ENCODE peak calls at places on chromosome 15, in seven cellular contexts. G is suprapubic skin, Z is transverse colon, O is upper lobe of left lung, X is esophagus muscularis mucosa, D is K562, P is H1. Y is an unnamed sample.

GRCh38 chr15:48811325-48811938 is 563 bp upstream of the CEP152 start:
- DNase-seq in G (no peak), Z (no peak), O (no peak), X (no peak), D (peak; percentile 33), P (no peak), Y (no peak)

GRCh38 chr15:33160054-33160453 is 34.5 kb downstream of the FMN1 start:
- DNase-seq in G (no peak), Z (no peak), O (no peak), X (no peak), D (no peak), P (no peak), Y (no peak)

GRCh38 chr15:55737373-55737772 is 5.6 kb downstream of the PRTG start:
- DNase-seq in G (no peak), Z (no peak), O (no peak), X (no peak), D (no peak), P (no peak), Y (no peak)

GRCh38 chr15:96417760-96418130 is 87.2 kb downstream of the NR2F2 start:
- DNase-seq in G (no peak), Z (no peak), O (no peak), X (no peak), D (no peak), P (no peak), Y (no peak)

GRCh38 chr15:80789296-80789695 is 10.1 kb downstream of the CEMIP start:
- DNase-seq in G (no peak), Z (no peak), O (no peak), X (no peak), D (no peak), P (no peak), Y (no peak)

GRCh38 chr15:59174846-59175831 is 31.5 kb upstream of the LDHAL6B start:
- DNase-seq in G (no peak), Z (peak; percentile 63), O (peak; percentile 51), X (no peak), D (peak; percentile 52), P (peak; percentile 63), Y (peak; percentile 37)

GRCh38 chr15:50431204-50431603 is 7.0 kb downstream of the USP8 start:
- DNase-seq in G (no peak), Z (no peak), O (no peak), X (no peak), D (no peak), P (no peak), Y (no peak)

GRCh38 chr15:57345584-57345983 is 30.7 kb upstream of the CGNL1 start:
- DNase-seq in G (no peak), Z (no peak), O (no peak), X (no peak), D (no peak), P (no peak), Y (no peak)

GRCh38 chr15:49242820-49243219 is 72.8 kb downstream of the GALK2 start:
- DNase-seq in G (no peak), Z (no peak), O (no peak), X (no peak), D (peak; percentile 15), P (no peak), Y (no peak)

GRCh38 chr15:47726399-47726823 is 9.1 kb downstream of the SEMA6D start:
- DNase-seq in G (no peak), Z (no peak), O (no peak), X (no peak), D (no peak), P (no peak), Y (no peak)

GRCh38 chr15:97235285-97235985 is 725.1 kb upstream of the ARRDC4 start:
- DNase-seq in G (no peak), Z (peak; percentile 46), O (peak; percentile 22), X (peak; percentile 92), D (peak; percentile 52), P (peak; percentile 79), Y (peak; percentile 64)

GRCh38 chr15:40925863-40926658 is 3.1 kb upstream of the DLL4 start:
- DNase-seq in G (no peak), Z (peak; percentile 51), O (no peak), X (no peak), D (peak; percentile 55), P (peak; percentile 81), Y (no peak)

GRCh38 chr15:101530224-101530958 is 40.9 kb upstream of the PCSK6 start:
- DNase-seq in G (no peak), Z (peak; percentile 27), O (no peak), X (peak; percentile 79), D (no peak), P (peak; percentile 39), Y (no peak)

GRCh38 chr15:60172147-60172546 is 168.0 kb downstream of the FOXB1 start:
- DNase-seq in G (no peak), Z (no peak), O (no peak), X (no peak), D (no peak), P (no peak), Y (no peak)

GRCh38 chr15:34327906-34328305 is 9.7 kb downstream of the SLC12A6 start:
- DNase-seq in G (no peak), Z (no peak), O (no peak), X (no peak), D (no peak), P (no peak), Y (no peak)

GRCh38 chr15:51195459-51195858 is 100.8 kb upstream of the TNFAIP8L3 start:
- DNase-seq in G (no peak), Z (no peak), O (no peak), X (no peak), D (no peak), P (no peak), Y (no peak)

GRCh38 chr15:74869372-74869725 is 3.8 kb downstream of the SCAMP2 start:
- DNase-seq in G (no peak), Z (no peak), O (no peak), X (no peak), D (no peak), P (no peak), Y (no peak)

GRCh38 chr15:74873036-74873755 is at the start of gene SCAMP2:
- DNase-seq in G (peak; percentile 97), Z (peak; percentile 95), O (peak; percentile 98), X (peak; percentile 98), D (peak; percentile 97), P (peak; percentile 96), Y (peak; percentile 94)

GRCh38 chr15:74872702-74873035 is 496 bp downstream of the SCAMP2 start:
- DNase-seq in G (no peak), Z (no peak), O (no peak), X (no peak), D (no peak), P (no peak), Y (no peak)

GRCh38 chr15:74869726-74870407 is 3.3 kb downstream of the SCAMP2 start:
- DNase-seq in G (no peak), Z (peak; percentile 81), O (peak; percentile 81), X (peak; percentile 93), D (no peak), P (no peak), Y (peak; percentile 62)

DNA sequence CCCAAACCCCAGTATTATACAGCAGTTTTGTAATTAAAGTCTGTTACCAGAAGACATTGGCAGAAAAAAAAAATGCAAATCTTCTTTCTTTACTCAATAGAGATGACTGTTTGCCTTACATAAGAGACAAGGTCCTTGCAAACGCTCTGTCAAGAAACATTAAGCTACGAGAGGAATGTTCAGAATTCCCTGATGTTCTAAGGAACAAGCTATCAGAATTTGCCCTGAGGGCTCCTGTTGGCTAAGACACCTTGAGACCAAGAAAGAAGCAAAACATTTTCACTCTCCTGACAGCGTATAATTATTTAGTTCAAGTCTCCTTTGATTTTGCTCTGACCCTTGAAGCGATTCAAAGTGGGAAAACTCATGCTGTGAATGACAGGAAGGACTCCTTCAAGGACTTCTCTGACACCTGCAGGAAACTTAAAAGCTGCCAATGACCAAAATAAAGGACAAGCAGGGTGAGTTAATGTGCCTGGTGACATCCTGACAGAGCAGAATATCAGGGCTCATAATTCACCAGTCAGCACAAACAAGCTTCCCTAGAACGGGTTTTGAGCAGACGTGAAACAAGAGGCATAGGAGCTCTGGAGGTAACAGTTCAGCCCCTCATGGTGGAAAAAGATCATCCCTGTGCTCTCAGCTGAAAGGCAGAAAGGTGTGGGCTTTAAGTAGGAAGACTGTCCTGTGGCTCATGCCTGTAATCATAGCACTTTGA is 2.5 kb downstream of the SCAMP2 start:
- DNase-seq in G (no peak), Z (no peak), O (no peak), X (no peak), D (no peak), P (no peak), Y (no peak)
- TF ChIP-seq POLR2AphosphoS5 in G (no peak), Z (no peak), O (no peak), X (no peak), D (no peak), P (no peak), Y (no peak)

DNA sequence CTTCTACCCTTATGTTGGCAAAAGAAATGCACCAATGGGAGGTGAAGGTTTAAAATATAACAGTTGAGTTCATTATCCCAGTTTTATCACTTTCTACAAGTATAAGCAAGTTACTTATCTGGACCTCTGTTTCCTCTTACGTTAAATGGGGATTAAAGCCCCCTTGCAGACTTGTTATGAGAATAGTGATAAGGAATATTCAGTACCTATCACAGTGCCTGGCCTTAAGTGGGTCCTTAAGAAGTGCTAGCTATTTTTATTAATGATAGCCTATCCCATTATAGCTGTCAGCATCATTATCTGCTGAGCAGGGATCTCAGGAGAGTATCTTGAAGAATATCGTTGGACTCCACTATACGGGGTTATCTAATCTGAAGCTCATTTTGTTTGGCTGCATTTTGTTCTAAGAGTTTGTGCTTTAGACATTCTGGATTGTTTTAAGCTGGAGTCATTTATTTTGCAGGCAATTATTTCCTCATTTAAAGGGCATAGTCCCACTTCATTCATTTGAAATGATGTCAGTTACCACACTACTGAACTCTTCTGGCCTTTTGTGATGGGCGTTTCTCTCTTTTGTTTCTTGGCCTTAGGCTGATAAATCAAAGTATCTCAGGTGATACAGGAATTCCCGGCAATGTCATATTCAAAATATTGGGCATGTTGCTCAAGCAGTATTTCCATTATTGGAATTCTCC is 28.9 kb downstream of the RAB8B start:
- DNase-seq in G (no peak), Z (no peak), O (no peak), X (no peak), D (no peak), P (no peak), Y (no peak)
- TF ChIP-seq EP300 in G (no peak), Z (no peak), O (no peak), X (no peak), D (peak; percentile 50), P (no peak), Y (no peak)

GRCh38 chr15:78565097-78565950 is at the start of gene CHRNA5:
- DNase-seq in G (peak; percentile 89), Z (peak; percentile 97), O (peak; percentile 95), X (peak; percentile 97), D (peak; percentile 95), P (peak; percentile 100), Y (peak; percentile 94)
- TF ChIP-seq POLR2A in G (no peak), Z (peak; percentile 35), O (no peak), X (no peak), D (peak; percentile 77), P (peak; percentile 95), Y (no peak)

DNA sequence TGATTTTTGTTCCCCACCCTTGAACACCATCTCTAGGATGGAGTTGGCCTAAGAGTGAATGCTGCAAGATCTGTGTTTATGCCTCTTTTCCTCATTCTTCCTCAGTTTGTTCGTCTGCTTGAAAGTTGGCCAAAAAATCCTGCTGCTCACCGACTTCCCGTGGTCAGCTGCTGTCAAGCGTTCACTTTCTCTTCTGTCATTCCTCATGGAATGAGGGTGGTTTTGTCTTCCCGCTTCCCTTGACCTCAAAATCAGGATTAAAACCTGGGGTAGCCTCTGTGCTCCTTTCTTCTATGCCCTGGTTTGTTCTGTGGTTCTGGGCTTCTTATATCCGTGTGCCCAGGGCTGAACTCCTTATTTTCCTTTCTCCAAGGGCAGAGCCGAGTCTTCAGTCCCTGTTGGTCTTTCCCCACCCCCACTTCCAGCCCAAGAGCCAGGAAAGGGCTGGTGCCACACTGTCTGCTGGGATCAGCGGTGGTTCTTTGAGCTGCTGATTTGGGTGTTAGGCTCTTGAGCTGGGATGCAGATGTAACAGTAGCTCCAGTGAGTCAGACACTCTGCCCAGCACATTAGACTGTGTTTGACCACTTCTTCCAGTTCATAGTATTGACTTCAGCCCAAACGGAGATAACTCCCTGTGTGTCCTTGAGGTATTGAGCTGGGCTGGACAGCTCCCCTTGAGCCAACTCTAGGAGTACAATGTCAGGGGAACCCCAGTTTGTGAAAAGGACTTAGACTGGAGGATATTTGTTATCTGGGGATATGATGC is 2.3 kb downstream of the SERF2 start:
- DNase-seq in G (no peak), Z (no peak), O (no peak), X (no peak), D (no peak), P (no peak), Y (no peak)
- TF ChIP-seq POLR2AphosphoS5 in G (no peak), Z (no peak), O (no peak), X (no peak), D (no peak), P (no peak), Y (no peak)